ENCODE peak calls at places on chromosome 5, in six cellular contexts. One of them, this sample, is unnamed. For H3K36me3, the result is how much of the 10 kb centered on the place peaks cover.

GRCh38 chr5:149834246-149834855 is 104.2 kb downstream of the PPARGC1B start:
- DNase-seq in psoas muscle: no peak
- DNase-seq in heart left ventricle: no peak
- DNase-seq in vagina: no peak
- DNase-seq in BJ: peak
- DNase-seq in keratinocyte: peak
- DNase-seq in this sample: peak

GRCh38 chr5:92544567-92544966 is 1036.5 kb downstream of the NR2F1-AS1 start:
- DNase-seq in heart left ventricle: no peak
- DNase-seq in BJ: no peak
- DNase-seq in psoas muscle: no peak
- DNase-seq in vagina: no peak
- DNase-seq in keratinocyte: no peak
- DNase-seq in this sample: no peak

GRCh38 chr5:67234671-67235176 is 38.1 kb upstream of the CD180 start:
- DNase-seq in keratinocyte: no peak
- DNase-seq in heart left ventricle: peak
- DNase-seq in BJ: no peak
- DNase-seq in psoas muscle: no peak
- DNase-seq in vagina: peak
- DNase-seq in this sample: peak

GRCh38 chr5:150801117-150801927 is 22.8 kb downstream of the SMIM3 start:
- DNase-seq in BJ: peak
- DNase-seq in keratinocyte: no peak
- DNase-seq in psoas muscle: no peak
- DNase-seq in vagina: no peak
- DNase-seq in heart left ventricle: peak
- DNase-seq in this sample: peak

GRCh38 chr5:83149671-83150070 is 72.3 kb downstream of the XRCC4 start:
- DNase-seq in psoas muscle: no peak
- DNase-seq in vagina: no peak
- DNase-seq in keratinocyte: no peak
- DNase-seq in heart left ventricle: no peak
- DNase-seq in BJ: no peak
- DNase-seq in this sample: peak

GRCh38 chr5:369151-369939 is 47.8 kb downstream of the AHRR start:
- DNase-seq in BJ: no peak
- DNase-seq in psoas muscle: no peak
- DNase-seq in keratinocyte: no peak
- DNase-seq in heart left ventricle: no peak
- DNase-seq in vagina: peak
- DNase-seq in this sample: no peak

GRCh38 chr5:77774981-77775772 is 962 bp downstream of the TBCA start:
- DNase-seq in keratinocyte: no peak
- DNase-seq in BJ: no peak
- DNase-seq in psoas muscle: no peak
- DNase-seq in vagina: peak
- DNase-seq in heart left ventricle: no peak
- DNase-seq in this sample: no peak

GRCh38 chr5:61790678-61791077 is 458.6 kb downstream of the ZSWIM6 start:
- DNase-seq in BJ: no peak
- DNase-seq in psoas muscle: no peak
- DNase-seq in vagina: no peak
- DNase-seq in keratinocyte: no peak
- DNase-seq in heart left ventricle: no peak
- DNase-seq in this sample: peak

GRCh38 chr5:163915481-163915961 is 410.1 kb downstream of the MAT2B start:
- DNase-seq in keratinocyte: no peak
- DNase-seq in BJ: no peak
- DNase-seq in vagina: no peak
- DNase-seq in psoas muscle: no peak
- DNase-seq in heart left ventricle: no peak
- DNase-seq in this sample: peak

GRCh38 chr5:171601266-171601881 is 181.9 kb downstream of the FGF18 start:
- DNase-seq in vagina: peak
- DNase-seq in BJ: no peak
- DNase-seq in heart left ventricle: no peak
- DNase-seq in keratinocyte: no peak
- DNase-seq in psoas muscle: no peak
- DNase-seq in this sample: no peak

GRCh38 chr5:158875272-158875679 is 224.4 kb downstream of the EBF1 start:
- DNase-seq in BJ: no peak
- DNase-seq in keratinocyte: no peak
- DNase-seq in vagina: no peak
- DNase-seq in heart left ventricle: no peak
- DNase-seq in psoas muscle: no peak
- DNase-seq in this sample: peak

GRCh38 chr5:77095189-77095588 is 8.1 kb upstream of the ZBED3 start:
- DNase-seq in BJ: no peak
- DNase-seq in heart left ventricle: no peak
- DNase-seq in keratinocyte: no peak
- DNase-seq in psoas muscle: no peak
- DNase-seq in vagina: no peak
- DNase-seq in this sample: no peak

GRCh38 chr5:59173568-59173967 is 590.7 kb downstream of the RAB3C start:
- DNase-seq in heart left ventricle: no peak
- DNase-seq in psoas muscle: no peak
- DNase-seq in vagina: no peak
- DNase-seq in BJ: no peak
- DNase-seq in keratinocyte: no peak
- DNase-seq in this sample: no peak

GRCh38 chr5:169299146-169299545 is 1.8 kb downstream of the SLIT3 start:
- DNase-seq in heart left ventricle: no peak
- DNase-seq in keratinocyte: no peak
- DNase-seq in psoas muscle: no peak
- DNase-seq in vagina: no peak
- DNase-seq in BJ: no peak
- DNase-seq in this sample: peak

GRCh38 chr5:119016125-119016774 is 27.9 kb upstream of the DTWD2 start:
- DNase-seq in psoas muscle: no peak
- DNase-seq in BJ: no peak
- DNase-seq in vagina: no peak
- DNase-seq in heart left ventricle: no peak
- DNase-seq in keratinocyte: no peak
- DNase-seq in this sample: no peak

GRCh38 chr5:123708074-123708806 is 196.3 kb downstream of the CSNK1G3 start:
- DNase-seq in psoas muscle: no peak
- DNase-seq in BJ: peak
- DNase-seq in heart left ventricle: no peak
- DNase-seq in vagina: no peak
- DNase-seq in keratinocyte: no peak
- DNase-seq in this sample: peak

GRCh38 chr5:125381290-125381689 is 634.9 kb upstream of the ZNF608 start:
- DNase-seq in heart left ventricle: no peak
- DNase-seq in keratinocyte: no peak
- DNase-seq in vagina: no peak
- DNase-seq in BJ: no peak
- DNase-seq in psoas muscle: no peak
- DNase-seq in this sample: no peak

GRCh38 chr5:113256671-113257452 is 177.9 kb downstream of the TSSK1B start:
- DNase-seq in keratinocyte: no peak
- DNase-seq in vagina: no peak
- DNase-seq in heart left ventricle: no peak
- DNase-seq in psoas muscle: no peak
- DNase-seq in BJ: no peak
- DNase-seq in this sample: no peak

GRCh38 chr5:175824621-175825020 is 46.8 kb upstream of the CPLX2 start:
- DNase-seq in BJ: no peak
- DNase-seq in vagina: no peak
- DNase-seq in heart left ventricle: no peak
- DNase-seq in keratinocyte: no peak
- DNase-seq in psoas muscle: no peak
- DNase-seq in this sample: no peak

GRCh38 chr5:39794511-39794910 is 369.7 kb upstream of the DAB2 start:
- DNase-seq in heart left ventricle: peak
- DNase-seq in vagina: no peak
- DNase-seq in BJ: no peak
- DNase-seq in keratinocyte: no peak
- DNase-seq in psoas muscle: no peak
- DNase-seq in this sample: no peak

GRCh38 chr5:15516486-15516885 is 16.5 kb downstream of the FBXL7 start:
- DNase-seq in vagina: no peak
- DNase-seq in heart left ventricle: no peak
- DNase-seq in keratinocyte: no peak
- DNase-seq in psoas muscle: no peak
- DNase-seq in BJ: no peak
- DNase-seq in this sample: no peak

GRCh38 chr5:1666812-1667588 is 132.6 kb downstream of the MRPL36 start:
- DNase-seq in psoas muscle: no peak
- DNase-seq in vagina: no peak
- DNase-seq in heart left ventricle: no peak
- DNase-seq in BJ: no peak
- DNase-seq in keratinocyte: no peak
- DNase-seq in this sample: no peak

GRCh38 chr5:14156611-14157493 is 13.7 kb downstream of the TRIO start:
- DNase-seq in psoas muscle: no peak
- DNase-seq in heart left ventricle: peak
- DNase-seq in BJ: peak
- DNase-seq in vagina: peak
- DNase-seq in keratinocyte: peak
- DNase-seq in this sample: peak

GRCh38 chr5:180070726-180071417 is 687 bp downstream of the RNF130 start:
- DNase-seq in heart left ventricle: peak
- DNase-seq in psoas muscle: no peak
- DNase-seq in vagina: no peak
- DNase-seq in BJ: no peak
- DNase-seq in keratinocyte: no peak
- DNase-seq in this sample: peak

GRCh38 chr5:94906750-94907149 is 288.3 kb downstream of the SLF1 start:
- DNase-seq in heart left ventricle: no peak
- DNase-seq in keratinocyte: no peak
- DNase-seq in vagina: no peak
- DNase-seq in psoas muscle: no peak
- DNase-seq in BJ: peak
- DNase-seq in this sample: no peak
- H3K36me3 ChIP-seq in heart left ventricle: under half
- H3K36me3 ChIP-seq in keratinocyte: under half
- H3K36me3 ChIP-seq in vagina: under half
- H3K36me3 ChIP-seq in psoas muscle: under half
- H3K36me3 ChIP-seq in BJ: under half
- H3K36me3 ChIP-seq in this sample: under half

DNA sequence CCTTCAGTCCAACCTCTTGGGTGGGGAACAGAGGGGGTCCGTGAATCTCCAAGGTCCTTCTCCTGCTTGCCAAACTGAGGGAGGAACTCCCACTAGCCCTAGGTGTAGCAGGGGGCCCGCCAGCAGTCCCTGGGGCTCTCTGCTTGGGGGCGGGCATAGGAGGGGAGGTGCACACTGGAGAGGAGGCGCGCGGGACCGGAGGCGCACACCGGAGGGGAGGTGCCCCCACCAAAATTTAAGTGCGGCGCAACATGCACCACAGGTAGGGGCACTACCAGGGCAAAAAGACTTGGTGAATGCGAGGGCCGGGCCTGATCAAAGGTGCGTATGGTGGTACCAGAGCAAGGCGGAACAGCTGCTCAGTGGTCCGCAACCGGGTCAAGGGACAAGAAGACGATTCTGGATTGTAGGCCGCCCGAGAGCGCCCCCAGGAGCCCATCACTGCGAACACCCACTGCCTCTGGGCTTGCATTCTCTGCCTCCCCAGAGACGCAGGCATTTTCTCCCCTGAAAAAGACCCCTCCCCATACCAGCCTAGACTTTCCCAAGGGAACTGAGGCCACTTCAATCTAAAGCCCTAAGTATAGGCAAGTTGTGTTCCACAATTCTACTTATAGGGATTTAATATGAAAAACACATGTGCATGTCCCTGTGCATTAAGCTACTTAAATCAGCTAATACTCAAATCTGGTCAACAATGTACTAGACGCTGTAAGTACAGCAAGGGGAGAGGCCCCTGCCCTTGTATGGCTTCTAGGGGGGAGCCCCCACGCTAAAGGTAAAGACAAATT is 50.6 kb downstream of the TGFBI start:
- DNase-seq in BJ: no peak
- DNase-seq in vagina: no peak
- DNase-seq in keratinocyte: no peak
- DNase-seq in psoas muscle: no peak
- DNase-seq in heart left ventricle: no peak
- DNase-seq in this sample: no peak
- TF ChIP-seq CTCF in BJ: no peak
- TF ChIP-seq CTCF in vagina: no peak
- TF ChIP-seq CTCF in keratinocyte: no peak
- TF ChIP-seq CTCF in psoas muscle: no peak
- TF ChIP-seq CTCF in heart left ventricle: peak
- TF ChIP-seq CTCF in this sample: no peak

GRCh38 chr5:147782053-147783028 is at the start of gene JAKMIP2:
- DNase-seq in heart left ventricle: peak
- DNase-seq in BJ: no peak
- DNase-seq in vagina: no peak
- DNase-seq in keratinocyte: no peak
- DNase-seq in psoas muscle: peak
- DNase-seq in this sample: no peak
- H3K4me3 ChIP-seq in heart left ventricle: peak
- H3K4me3 ChIP-seq in BJ: no peak
- H3K4me3 ChIP-seq in vagina: peak
- H3K4me3 ChIP-seq in keratinocyte: no peak
- H3K4me3 ChIP-seq in psoas muscle: no peak
- H3K4me3 ChIP-seq in this sample: no peak

DNA sequence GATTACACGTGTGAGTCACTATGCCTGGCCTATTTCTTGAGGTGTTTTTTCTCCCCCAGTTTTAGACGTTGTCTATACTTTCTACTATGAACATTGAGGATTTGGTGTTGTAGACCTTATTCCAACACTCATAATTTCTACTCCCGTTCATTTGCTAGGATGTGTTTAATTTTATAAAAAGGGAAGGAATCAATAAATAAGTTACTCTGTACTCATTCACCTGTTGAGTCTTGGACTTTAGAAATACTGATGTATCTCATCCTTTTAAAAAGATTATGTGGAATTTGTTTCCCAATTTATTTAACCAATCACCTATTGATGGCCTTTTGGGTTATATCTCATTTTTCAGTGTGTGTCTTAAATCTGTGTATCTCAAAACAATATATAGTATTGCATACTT is 3.2 kb downstream of the CDK7 start:
- DNase-seq in BJ: no peak
- DNase-seq in psoas muscle: no peak
- DNase-seq in keratinocyte: no peak
- DNase-seq in heart left ventricle: no peak
- DNase-seq in vagina: no peak
- DNase-seq in this sample: no peak
- H3K36me3 ChIP-seq in BJ: under half
- H3K36me3 ChIP-seq in psoas muscle: under half
- H3K36me3 ChIP-seq in keratinocyte: under half
- H3K36me3 ChIP-seq in heart left ventricle: under half
- H3K36me3 ChIP-seq in vagina: under half
- H3K36me3 ChIP-seq in this sample: under half

DNA sequence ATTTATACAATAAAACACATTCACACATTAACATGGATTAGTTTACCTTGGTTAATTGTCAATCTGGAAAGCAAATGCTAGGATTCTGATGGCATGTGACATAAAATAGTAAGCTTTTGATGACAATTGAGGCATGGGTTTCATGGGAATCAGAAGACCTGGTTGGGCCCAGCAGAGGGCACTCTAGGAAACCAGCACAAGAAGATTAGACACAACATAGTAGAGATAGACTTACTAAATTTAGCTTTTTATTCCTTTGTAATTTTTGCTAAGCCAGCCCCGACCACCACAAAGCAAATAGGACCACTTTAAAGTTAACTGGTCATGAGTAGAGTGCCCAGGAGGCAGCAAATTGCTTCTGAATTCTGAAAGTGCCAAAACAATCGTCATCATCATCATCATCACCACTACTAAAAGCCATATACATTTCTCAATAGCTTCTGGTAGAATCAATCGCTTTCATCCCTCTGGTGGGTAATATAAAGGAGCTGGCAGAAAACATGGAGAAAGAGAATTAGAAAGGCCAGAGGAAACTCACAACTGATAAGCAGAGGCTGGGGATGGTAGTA is 163.2 kb downstream of the ARRDC3 start:
- DNase-seq in BJ: no peak
- DNase-seq in heart left ventricle: no peak
- DNase-seq in psoas muscle: no peak
- DNase-seq in keratinocyte: no peak
- DNase-seq in vagina: no peak
- DNase-seq in this sample: peak
- TF ChIP-seq CTCF in BJ: peak
- TF ChIP-seq CTCF in heart left ventricle: peak
- TF ChIP-seq CTCF in psoas muscle: peak
- TF ChIP-seq CTCF in keratinocyte: peak
- TF ChIP-seq CTCF in vagina: no peak
- TF ChIP-seq CTCF in this sample: peak

This sample was measured in bronchial epithelial cell.